ENCODE peak calls at places on chromosome 17, in eight cellular contexts. H is NCI-H187; L is activated naive CD4-positive, alpha-beta T cell; J is AG09309; Q is naive thymus-derived CD8-positive, alpha-beta T cell; V is effector CD4-positive, alpha-beta T cell; A is erythroblast; G is dorsolateral prefrontal cortex. B is an unnamed sample.

GRCh38 chr17:38619451-38619795 is 13.7 kb upstream of the SRCIN1 start:
- DNase-seq in L (no peak), V (no peak), G (no peak), Q (no peak), J (no peak), A (no peak), H (no peak), B (no peak)

GRCh38 chr17:64736804-64737492 is 74.8 kb upstream of the SMURF2 start:
- DNase-seq in V (peak), A (peak), L (no peak), J (no peak), G (no peak), H (peak), Q (peak), B (peak)

GRCh38 chr17:19386276-19386863 is 620 bp downstream of the MFAP4 start:
- DNase-seq in A (no peak), Q (no peak), L (no peak), H (no peak), J (peak), G (no peak), V (no peak), B (peak)

GRCh38 chr17:31248986-31249385 is 48.1 kb downstream of the OMG start:
- DNase-seq in J (peak), H (no peak), L (no peak), G (no peak), A (no peak), Q (no peak), V (no peak), B (peak)

GRCh38 chr17:34464812-34465211 is 101.8 kb upstream of the CCL1 start:
- DNase-seq in H (no peak), V (no peak), Q (no peak), L (no peak), J (no peak), G (no peak), A (no peak), B (no peak)

GRCh38 chr17:7747586-7747985 is 30.0 kb downstream of the DNAH2 start:
- DNase-seq in G (no peak), H (no peak), A (no peak), Q (no peak), J (peak), V (no peak), L (no peak), B (peak)

GRCh38 chr17:64384253-64385186 is 6.1 kb downstream of the PECAM1 start:
- DNase-seq in Q (no peak), G (no peak), J (no peak), V (no peak), L (no peak), A (no peak), H (no peak), B (no peak)

GRCh38 chr17:8631554-8631877 is 991 bp upstream of the MYH10 start:
- DNase-seq in V (no peak), H (no peak), L (no peak), G (no peak), A (no peak), J (no peak), Q (no peak), B (no peak)

GRCh38 chr17:47883589-47884426 is 12.2 kb upstream of the SP2 start:
- DNase-seq in G (no peak), L (no peak), V (no peak), A (no peak), Q (no peak), J (no peak), H (no peak), B (no peak)

GRCh38 chr17:54945246-54945645 is 23.2 kb downstream of the COX11 start:
- DNase-seq in H (no peak), G (no peak), Q (no peak), V (no peak), L (no peak), J (no peak), A (no peak), B (no peak)

GRCh38 chr17:40540448-40540847 is 24.8 kb downstream of the CCR7 start:
- DNase-seq in G (no peak), Q (peak), H (no peak), L (no peak), A (no peak), J (no peak), V (peak), B (no peak)

GRCh38 chr17:80656590-80656989 is 112.0 kb downstream of the RPTOR start:
- DNase-seq in J (no peak), L (no peak), Q (no peak), H (no peak), G (no peak), V (no peak), A (no peak), B (no peak)

GRCh38 chr17:73140531-73140930 is 24.3 kb upstream of the SSTR2 start:
- DNase-seq in A (no peak), V (no peak), J (no peak), G (no peak), L (no peak), H (no peak), Q (no peak), B (no peak)

GRCh38 chr17:48640858-48641180 is 14.7 kb upstream of the HOXB9 start:
- DNase-seq in H (no peak), Q (no peak), L (no peak), A (no peak), J (no peak), G (no peak), V (no peak), B (no peak)

GRCh38 chr17:31680126-31680525 is 178.9 kb downstream of the COPRS start:
- DNase-seq in L (no peak), H (no peak), J (no peak), G (no peak), V (no peak), Q (no peak), A (no peak), B (no peak)

GRCh38 chr17:34254146-34254545 is 939 bp upstream of the CCL2 start:
- DNase-seq in A (no peak), J (peak), H (no peak), L (no peak), V (no peak), G (no peak), Q (no peak), B (peak)

GRCh38 chr17:82244413-82245140 is 15.7 kb downstream of the SLC16A3 start:
- DNase-seq in J (no peak), H (no peak), A (peak), G (peak), Q (no peak), V (no peak), L (no peak), B (no peak)

GRCh38 chr17:39209317-39210092 is 9.4 kb downstream of the RPL19 start:
- DNase-seq in L (no peak), Q (peak), A (no peak), J (no peak), G (peak), V (peak), H (no peak), B (no peak)

GRCh38 chr17:60311936-60312335 is 80.0 kb downstream of the USP32 start:
- DNase-seq in G (no peak), H (no peak), Q (no peak), L (no peak), V (no peak), A (no peak), J (no peak), B (no peak)

GRCh38 chr17:38798614-38799500 is 499 bp downstream of the PIP4K2B start:
- DNase-seq in A (peak), G (peak), L (no peak), V (no peak), Q (no peak), J (no peak), H (no peak), B (no peak)

GRCh38 chr17:19686400-19687090 is 29.8 kb downstream of the SLC47A2 start:
- DNase-seq in H (no peak), L (no peak), G (no peak), A (no peak), J (no peak), Q (no peak), V (no peak), B (no peak)

GRCh38 chr17:78315355-78316114 is 44.3 kb downstream of the SOCS3 start:
- DNase-seq in Q (peak), H (no peak), A (peak), L (no peak), J (peak), V (peak), G (no peak), B (peak)

GRCh38 chr17:48995871-48996695 is 1.1 kb upstream of the IGF2BP1 start:
- DNase-seq in L (no peak), G (no peak), V (no peak), Q (no peak), H (peak), A (peak), J (no peak), B (no peak)

GRCh38 chr17:82349287-82349701 is 9.8 kb upstream of the TEX19 start:
- DNase-seq in J (peak), Q (no peak), L (no peak), V (no peak), A (no peak), G (no peak), H (no peak), B (no peak)

GRCh38 chr17:20988896-20989295 is 53.9 kb downstream of the USP22 start:
- DNase-seq in Q (no peak), G (no peak), L (no peak), J (no peak), A (no peak), H (no peak), V (no peak), B (no peak)

GRCh38 chr17:731943-732787 is at the start of gene TLCD3A:
- DNase-seq in J (no peak), H (no peak), Q (peak), V (peak), L (no peak), A (peak), G (no peak), B (no peak)

GRCh38 chr17:31318298-31319190 is 2.9 kb downstream of the EVI2A start:
- DNase-seq in L (no peak), A (no peak), J (peak), Q (peak), H (no peak), G (peak), V (peak), B (peak)

B was measured in AG04450.